ENCODE peak calls at places on chromosomes 2 and 18, in nine cellular contexts. One of them, this sample, is unnamed.

GRCh38 chr2:44097322-44097907 is 71.3 kb upstream of the PPM1B start:
- DNase-seq in AG09309: no peak
- DNase-seq in stimulated activated CD4-positive, alpha-beta T cell treated with anti-CD3 and anti-CD28 coated beads, Interleukin-2, amount 100 ng/mL, for 48 hours: no peak
- DNase-seq in germinal center: no peak
- DNase-seq in neural crest cell: no peak
- DNase-seq in bronchial epithelial cell: no peak
- DNase-seq in OCI-LY7: no peak
- DNase-seq in heart right ventricle: no peak
- DNase-seq in endothelial cell: no peak
- DNase-seq in this sample: no peak

GRCh38 chr2:120014231-120014990 is 1.5 kb downstream of the EPB41L5 start:
- DNase-seq in OCI-LY7: no peak
- DNase-seq in endothelial cell: no peak
- DNase-seq in neural crest cell: no peak
- DNase-seq in AG09309: no peak
- DNase-seq in bronchial epithelial cell: peak
- DNase-seq in stimulated activated CD4-positive, alpha-beta T cell treated with anti-CD3 and anti-CD28 coated beads, Interleukin-2, amount 100 ng/mL, for 48 hours: no peak
- DNase-seq in heart right ventricle: no peak
- DNase-seq in germinal center: no peak
- DNase-seq in this sample: no peak

GRCh38 chr18:73458186-73458964 is 590.6 kb upstream of the NETO1 start:
- DNase-seq in heart right ventricle: no peak
- DNase-seq in germinal center: no peak
- DNase-seq in stimulated activated CD4-positive, alpha-beta T cell treated with anti-CD3 and anti-CD28 coated beads, Interleukin-2, amount 100 ng/mL, for 48 hours: no peak
- DNase-seq in OCI-LY7: no peak
- DNase-seq in endothelial cell: no peak
- DNase-seq in neural crest cell: no peak
- DNase-seq in AG09309: peak
- DNase-seq in bronchial epithelial cell: no peak
- DNase-seq in this sample: no peak

GRCh38 chr2:54605836-54606235 is 117.6 kb upstream of the EML6 start:
- DNase-seq in heart right ventricle: no peak
- DNase-seq in stimulated activated CD4-positive, alpha-beta T cell treated with anti-CD3 and anti-CD28 coated beads, Interleukin-2, amount 100 ng/mL, for 48 hours: no peak
- DNase-seq in bronchial epithelial cell: no peak
- DNase-seq in OCI-LY7: no peak
- DNase-seq in neural crest cell: no peak
- DNase-seq in AG09309: no peak
- DNase-seq in germinal center: no peak
- DNase-seq in endothelial cell: no peak
- DNase-seq in this sample: no peak

GRCh38 chr2:229586746-229587705 is 127.3 kb downstream of the DNER start:
- DNase-seq in AG09309: peak
- DNase-seq in neural crest cell: peak
- DNase-seq in germinal center: peak
- DNase-seq in endothelial cell: peak
- DNase-seq in bronchial epithelial cell: peak
- DNase-seq in heart right ventricle: peak
- DNase-seq in OCI-LY7: peak
- DNase-seq in stimulated activated CD4-positive, alpha-beta T cell treated with anti-CD3 and anti-CD28 coated beads, Interleukin-2, amount 100 ng/mL, for 48 hours: peak
- DNase-seq in this sample: peak

GRCh38 chr2:217910875-217911212 is 92.0 kb downstream of the TNS1 start:
- DNase-seq in stimulated activated CD4-positive, alpha-beta T cell treated with anti-CD3 and anti-CD28 coated beads, Interleukin-2, amount 100 ng/mL, for 48 hours: no peak
- DNase-seq in heart right ventricle: no peak
- DNase-seq in OCI-LY7: no peak
- DNase-seq in endothelial cell: no peak
- DNase-seq in germinal center: no peak
- DNase-seq in bronchial epithelial cell: no peak
- DNase-seq in neural crest cell: no peak
- DNase-seq in AG09309: no peak
- DNase-seq in this sample: no peak

GRCh38 chr2:176885661-176886060 is 326.9 kb upstream of the HNRNPA3 start:
- DNase-seq in germinal center: no peak
- DNase-seq in bronchial epithelial cell: peak
- DNase-seq in AG09309: no peak
- DNase-seq in endothelial cell: no peak
- DNase-seq in neural crest cell: no peak
- DNase-seq in heart right ventricle: no peak
- DNase-seq in stimulated activated CD4-positive, alpha-beta T cell treated with anti-CD3 and anti-CD28 coated beads, Interleukin-2, amount 100 ng/mL, for 48 hours: no peak
- DNase-seq in OCI-LY7: no peak
- DNase-seq in this sample: no peak

GRCh38 chr18:35136248-35136647 is 95.0 kb downstream of the MAPRE2 start:
- DNase-seq in neural crest cell: no peak
- DNase-seq in OCI-LY7: no peak
- DNase-seq in AG09309: no peak
- DNase-seq in endothelial cell: no peak
- DNase-seq in heart right ventricle: no peak
- DNase-seq in stimulated activated CD4-positive, alpha-beta T cell treated with anti-CD3 and anti-CD28 coated beads, Interleukin-2, amount 100 ng/mL, for 48 hours: no peak
- DNase-seq in bronchial epithelial cell: no peak
- DNase-seq in germinal center: no peak
- DNase-seq in this sample: no peak

GRCh38 chr2:11354363-11355154 is 10.1 kb upstream of the ROCK2 start:
- DNase-seq in neural crest cell: no peak
- DNase-seq in stimulated activated CD4-positive, alpha-beta T cell treated with anti-CD3 and anti-CD28 coated beads, Interleukin-2, amount 100 ng/mL, for 48 hours: no peak
- DNase-seq in heart right ventricle: no peak
- DNase-seq in AG09309: no peak
- DNase-seq in endothelial cell: no peak
- DNase-seq in bronchial epithelial cell: no peak
- DNase-seq in germinal center: no peak
- DNase-seq in OCI-LY7: no peak
- DNase-seq in this sample: no peak

GRCh38 chr2:1823187-1824169 is 79.2 kb upstream of the PXDN start:
- DNase-seq in OCI-LY7: no peak
- DNase-seq in heart right ventricle: no peak
- DNase-seq in stimulated activated CD4-positive, alpha-beta T cell treated with anti-CD3 and anti-CD28 coated beads, Interleukin-2, amount 100 ng/mL, for 48 hours: no peak
- DNase-seq in germinal center: no peak
- DNase-seq in AG09309: no peak
- DNase-seq in bronchial epithelial cell: no peak
- DNase-seq in endothelial cell: no peak
- DNase-seq in neural crest cell: peak
- DNase-seq in this sample: no peak

GRCh38 chr2:71943238-71944182 is 204.2 kb downstream of the CYP26B1 start:
- DNase-seq in heart right ventricle: peak
- DNase-seq in bronchial epithelial cell: no peak
- DNase-seq in endothelial cell: no peak
- DNase-seq in neural crest cell: no peak
- DNase-seq in stimulated activated CD4-positive, alpha-beta T cell treated with anti-CD3 and anti-CD28 coated beads, Interleukin-2, amount 100 ng/mL, for 48 hours: no peak
- DNase-seq in germinal center: no peak
- DNase-seq in OCI-LY7: no peak
- DNase-seq in AG09309: no peak
- DNase-seq in this sample: no peak

GRCh38 chr18:31576670-31577069 is 15.0 kb upstream of the TTR start:
- DNase-seq in endothelial cell: no peak
- DNase-seq in neural crest cell: no peak
- DNase-seq in heart right ventricle: no peak
- DNase-seq in germinal center: no peak
- DNase-seq in stimulated activated CD4-positive, alpha-beta T cell treated with anti-CD3 and anti-CD28 coated beads, Interleukin-2, amount 100 ng/mL, for 48 hours: no peak
- DNase-seq in AG09309: no peak
- DNase-seq in bronchial epithelial cell: no peak
- DNase-seq in OCI-LY7: peak
- DNase-seq in this sample: no peak

This sample was measured in T47D.